ENCODE peak calls at places on chromosomes 12 and 14, in seven cellular contexts. K, W, Y, U, J, C and D are unnamed samples.

GRCh38 chr12:99658950-99659349 is 11.4 kb downstream of the GARIN6 start:
- DNase-seq in K (no peak), J (no peak), C (no peak), W (no peak), U (no peak), Y (no peak), D (no peak)

GRCh38 chr12:109595321-109595902 is 21.8 kb downstream of the MVK start:
- DNase-seq in Y (no peak), C (no peak), U (no peak), K (no peak), W (no peak), J (no peak), D (no peak)

GRCh38 chr14:21078287-21078686 is 8.2 kb downstream of the ARHGEF40 start:
- DNase-seq in K (no peak), C (no peak), W (no peak), J (no peak), Y (no peak), U (no peak), D (no peak)

GRCh38 chr12:113089839-113090238 is 33.3 kb downstream of the DTX1 start:
- DNase-seq in Y (no peak), K (no peak), W (no peak), C (no peak), U (no peak), J (no peak), D (no peak)

GRCh38 chr14:99603471-99603933 is 505 bp downstream of the CCDC85C start:
- DNase-seq in J (no peak), Y (peak; percentile 46), W (no peak), K (peak; percentile 29), C (peak; percentile 19), U (peak; percentile 32), D (no peak)

GRCh38 chr12:106903241-106903950 is 52.3 kb upstream of the TMEM263 start:
- DNase-seq in J (peak; percentile 77), W (peak; percentile 81), K (peak; percentile 43), U (peak; percentile 71), C (peak; percentile 69), Y (peak; percentile 55), D (no peak)

GRCh38 chr12:124915249-124916236 is 1.1 kb upstream of the UBC start:
- DNase-seq in C (peak; percentile 54), W (no peak), J (peak; percentile 78), U (no peak), Y (no peak), K (no peak), D (no peak)

GRCh38 chr12:65524666-65525065 is 246.2 kb downstream of the MSRB3 start:
- DNase-seq in W (no peak), K (no peak), U (no peak), C (no peak), J (no peak), Y (no peak), D (no peak)

GRCh38 chr14:46048127-46048526 is 603.5 kb downstream of the RPL10L start:
- DNase-seq in W (no peak), C (no peak), U (peak; percentile 16), Y (no peak), K (no peak), J (no peak), D (no peak)

GRCh38 chr12:131929530-131930456 is 717 bp downstream of the PUS1 start:
- DNase-seq in J (no peak), U (no peak), W (no peak), Y (no peak), K (no peak), C (no peak), D (no peak)

GRCh38 chr14:32567543-32568384 is 238.7 kb downstream of the AKAP6 start:
- DNase-seq in J (no peak), C (no peak), Y (no peak), K (no peak), W (no peak), U (no peak), D (no peak)

GRCh38 chr12:19726592-19726991 is 287.3 kb downstream of the AEBP2 start:
- DNase-seq in K (no peak), Y (no peak), C (no peak), J (no peak), U (no peak), W (no peak), D (no peak)

GRCh38 chr14:85479306-85479705 is 50.6 kb upstream of the FLRT2 start:
- DNase-seq in K (no peak), C (no peak), U (no peak), W (no peak), J (no peak), Y (no peak), D (no peak)

GRCh38 chr12:54201001-54201794 is 12.4 kb upstream of the SMUG1 start:
- DNase-seq in C (peak; percentile 53), U (peak; percentile 77), W (peak; percentile 83), Y (peak; percentile 50), J (peak; percentile 68), K (peak; percentile 35), D (peak; percentile 92)

GRCh38 chr12:104519190-104519857 is 62.6 kb downstream of the CHST11 start:
- DNase-seq in U (no peak), C (no peak), K (peak; percentile 28), J (no peak), W (no peak), Y (peak; percentile 28), D (no peak)

GRCh38 chr12:41507286-41507685 is 319.2 kb downstream of the PDZRN4 start:
- DNase-seq in C (no peak), J (no peak), U (no peak), K (no peak), Y (no peak), W (no peak), D (no peak)

GRCh38 chr14:100836961-100837811 is 11.3 kb downstream of the MEG3 start:
- DNase-seq in J (peak; percentile 27), K (no peak), Y (no peak), W (no peak), U (no peak), C (no peak), D (no peak)

GRCh38 chr12:104693493-104693892 is 236.7 kb downstream of the CHST11 start:
- DNase-seq in Y (no peak), K (no peak), U (no peak), C (no peak), J (no peak), W (no peak), D (no peak)

GRCh38 chr14:55532645-55533309 is 47.2 kb upstream of the KTN1 start:
- DNase-seq in W (no peak), J (no peak), Y (no peak), U (no peak), C (no peak), K (no peak), D (no peak)

GRCh38 chr14:105411017-105411941 is 8.3 kb upstream of the MTA1 start:
- DNase-seq in K (no peak), U (no peak), C (no peak), J (peak; percentile 54), W (peak; percentile 86), Y (no peak), D (no peak)

GRCh38 chr14:72454388-72454787 is 439.5 kb downstream of the DPF3 start:
- DNase-seq in W (no peak), U (no peak), Y (no peak), C (no peak), K (no peak), J (no peak), D (no peak)

GRCh38 chr12:76242813-76243540 is 105.2 kb downstream of the BBS10 start:
- DNase-seq in K (no peak), W (no peak), U (no peak), Y (no peak), C (no peak), J (no peak), D (no peak)

GRCh38 chr12:76240281-76240680 is 107.9 kb downstream of the BBS10 start:
- DNase-seq in Y (no peak), K (no peak), C (no peak), U (no peak), W (no peak), J (no peak), D (no peak)

GRCh38 chr12:76244298-76244697 is 103.9 kb downstream of the BBS10 start:
- DNase-seq in Y (no peak), W (no peak), J (no peak), K (no peak), U (no peak), C (no peak), D (no peak)

GRCh38 chr12:76238688-76239087 is 109.5 kb downstream of the BBS10 start:
- DNase-seq in K (no peak), W (no peak), J (peak; percentile 73), Y (no peak), U (no peak), C (no peak), D (no peak)

DNA sequence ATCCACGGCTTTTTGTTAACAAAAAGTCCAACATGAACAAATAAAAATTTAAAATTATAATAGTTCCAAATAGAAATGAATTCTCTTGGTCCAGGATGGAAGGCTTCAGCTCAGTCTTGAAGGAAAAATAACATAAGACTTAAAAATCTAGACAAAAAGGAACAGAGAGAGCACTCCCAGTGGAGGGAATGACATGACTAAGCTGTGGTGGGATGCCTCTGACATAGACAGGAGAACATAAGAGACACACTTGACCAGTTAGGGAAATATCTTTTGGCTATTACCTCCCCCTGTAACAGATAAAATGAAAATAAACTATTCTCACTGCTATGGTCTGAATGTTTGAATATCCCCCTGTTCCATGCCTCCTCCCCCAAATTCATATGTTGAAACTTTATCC is 106.8 kb downstream of the BBS10 start:
- DNase-seq in U (no peak), K (no peak), W (no peak), Y (no peak), C (no peak), J (no peak), D (no peak)
- TF ChIP-seq CTCF in U (no peak), K (no peak), W (no peak), Y (no peak), C (no peak), J (no peak), D (no peak)

GRCh38 chr12:22544038-22544979 is at the start of gene C2CD5:
- DNase-seq in C (peak; percentile 99), U (peak; percentile 98), Y (peak; percentile 96), J (peak; percentile 95), W (peak; percentile 91), K (peak; percentile 93), D (peak; percentile 98)
- TF ChIP-seq CTCF in C (peak; percentile 14), U (peak; percentile 51), Y (peak; percentile 37), J (peak; percentile 40), W (peak; percentile 51), K (peak; percentile 16), D (peak; percentile 34)

GRCh38 chr12:51534216-51534615 is 56.8 kb upstream of the SCN8A start:
- DNase-seq in C (no peak), W (no peak), U (no peak), K (no peak), J (no peak), Y (no peak), D (no peak)

GRCh38 chr12:51531982-51532497 is 59.0 kb upstream of the SCN8A start:
- DNase-seq in W (peak; percentile 86), U (peak; percentile 69), Y (peak; percentile 59), C (peak; percentile 69), K (peak; percentile 49), J (peak; percentile 65), D (peak; percentile 90)

GRCh38 chr12:51534675-51535074 is 56.4 kb upstream of the SCN8A start:
- DNase-seq in K (no peak), C (no peak), J (no peak), W (no peak), Y (no peak), U (no peak), D (no peak)

GRCh38 chr12:51536159-51536558 is 54.9 kb upstream of the SCN8A start:
- DNase-seq in C (no peak), W (no peak), K (no peak), U (no peak), Y (no peak), J (no peak), D (no peak)

GRCh38 chr12:51533799-51534198 is 57.2 kb upstream of the SCN8A start:
- DNase-seq in C (no peak), K (no peak), Y (no peak), W (no peak), J (no peak), U (no peak), D (no peak)
- TF ChIP-seq CTCF in C (no peak), K (no peak), Y (no peak), W (peak; percentile 4), J (no peak), U (no peak), D (peak; percentile 44)

GRCh38 chr14:22399776-22400175 is 189.2 kb downstream of the DAD1 start:
- DNase-seq in C (no peak), K (no peak), J (no peak), W (no peak), U (no peak), Y (no peak), D (no peak)
- TF ChIP-seq CTCF in C (no peak), K (no peak), J (no peak), W (no peak), U (no peak), Y (no peak), D (no peak)